ENCODE peak calls at places on chromosomes 5 and 9, in four cellular contexts. Z, L, T and Y are unnamed samples.

GRCh38 chr5:1851290-1851934 is 31.3 kb downstream of the IRX4 start:
- DNase-seq in Z (no peak), L (no peak), T (no peak), Y (no peak)

GRCh38 chr9:86971742-86972141 is 24.4 kb upstream of the GAS1 start:
- DNase-seq in T (no peak), Z (no peak), L (no peak), Y (no peak)

GRCh38 chr5:11363779-11364178 is 540.5 kb downstream of the CTNND2 start:
- DNase-seq in T (no peak), L (no peak), Z (no peak), Y (no peak)

GRCh38 chr9:109118802-109119438 is 827 bp downstream of the TMEM245 start:
- DNase-seq in T (peak; percentile 26), L (no peak), Z (no peak), Y (no peak)

GRCh38 chr9:12764150-12764549 is 10.7 kb upstream of the LURAP1L start:
- DNase-seq in T (no peak), Z (no peak), L (no peak), Y (no peak)

GRCh38 chr5:72597456-72597948 is 90.3 kb upstream of the ZNF366 start:
- DNase-seq in T (no peak), L (peak; percentile 31), Z (no peak), Y (no peak)

GRCh38 chr5:15929616-15930303 is 249.8 kb downstream of the MARCHF11 start:
- DNase-seq in L (no peak), T (no peak), Z (no peak), Y (no peak)

GRCh38 chr5:41346609-41347008 is 133.3 kb upstream of the C6 start:
- DNase-seq in Z (no peak), L (no peak), T (no peak), Y (no peak)

GRCh38 chr9:76044420-76044819 is 153.9 kb downstream of the PCSK5 start:
- DNase-seq in L (no peak), Z (no peak), T (no peak), Y (no peak)

GRCh38 chr9:113502427-113503008 is 39.0 kb downstream of the RGS3 start:
- DNase-seq in L (no peak), Z (no peak), T (no peak), Y (no peak)

GRCh38 chr9:18888241-18888794 is 144.7 kb downstream of the SAXO1 start:
- DNase-seq in L (no peak), Z (no peak), T (no peak), Y (no peak)